ENCODE peak calls at places on chromosomes 3 and 15, in ten cellular contexts. R is hepatic stellate cell; V is A172; Y is fibroblast of mammary gland; U is T follicular helper cell; A is stimulated activated effector memory CD8-positive, alpha-beta T cell treated with anti-CD3 and anti-CD28 coated beads, Interleukin-12 subunit alpha, Interleukin-12 subunit beta, amount 100 ng/mL, for 72 hours; M is AG08395; P is AG04449; N is mesenteric fat pad; H is H7. I is an unnamed sample.

GRCh38 chr3:132161608-132162007 is 126.8 kb upstream of the CPNE4 start:
- DNase-seq in V (no peak), U (no peak), N (no peak), A (no peak), M (no peak), H (peak; percentile 14), R (no peak), Y (peak; percentile 12), P (no peak), I (no peak)

GRCh38 chr15:71752604-71753289 is 57.6 kb upstream of the NR2E3 start:
- DNase-seq in U (no peak), A (no peak), Y (peak; percentile 98), R (peak; percentile 52), M (peak; percentile 90), N (no peak), V (peak; percentile 98), P (peak; percentile 92), H (peak; percentile 76), I (no peak)

GRCh38 chr3:126555795-126556636 is 2.7 kb downstream of the C3orf22 start:
- DNase-seq in U (no peak), R (no peak), N (peak; percentile 82), Y (no peak), P (no peak), V (no peak), M (no peak), H (peak; percentile 39), A (no peak), I (no peak)

GRCh38 chr3:38029400-38030125 is at the start of gene PLCD1:
- DNase-seq in V (no peak), R (peak; percentile 90), P (no peak), N (peak; percentile 94), A (no peak), U (peak; percentile 28), Y (peak; percentile 48), H (peak; percentile 99), M (peak; percentile 88), I (no peak)

GRCh38 chr3:34882764-34883163 is 756.6 kb upstream of the ARPP21 start:
- DNase-seq in R (no peak), P (no peak), A (no peak), V (peak; percentile 29), N (no peak), U (no peak), Y (no peak), H (no peak), M (no peak), I (no peak)

GRCh38 chr15:100167884-100168375 is 173.8 kb downstream of the ADAMTS17 start:
- DNase-seq in Y (no peak), H (no peak), P (no peak), V (no peak), R (no peak), M (no peak), U (no peak), A (no peak), N (peak; percentile 57), I (no peak)

GRCh38 chr3:141415959-141416358 is 47.7 kb downstream of the ZBTB38 start:
- DNase-seq in U (no peak), H (no peak), R (no peak), P (no peak), N (no peak), V (no peak), Y (no peak), A (no peak), M (no peak), I (no peak)

GRCh38 chr3:159091936-159092335 is 290.1 kb downstream of the MFSD1 start:
- DNase-seq in H (peak; percentile 14), V (no peak), A (no peak), Y (peak; percentile 16), P (no peak), R (no peak), M (no peak), N (no peak), U (no peak), I (no peak)

GRCh38 chr15:96974761-96975160 is 644.3 kb downstream of the NR2F2 start:
- DNase-seq in R (no peak), H (no peak), V (peak; percentile 44), P (no peak), U (no peak), Y (peak; percentile 1), N (no peak), M (no peak), A (no peak), I (no peak)

GRCh38 chr3:175493296-175493695 is 634.2 kb downstream of the NAALADL2 start:
- DNase-seq in U (no peak), N (no peak), R (no peak), Y (no peak), A (no peak), H (no peak), M (no peak), V (no peak), P (no peak), I (no peak)

GRCh38 chr15:67175643-67176071 is 78.8 kb downstream of the AAGAB start:
- DNase-seq in U (no peak), P (no peak), V (peak; percentile 32), R (no peak), A (no peak), M (no peak), H (no peak), Y (peak; percentile 54), N (peak; percentile 89), I (no peak)

GRCh38 chr3:108103971-108104797 is 13.4 kb upstream of the CD47 start:
- DNase-seq in H (no peak), N (no peak), M (peak; percentile 10), V (no peak), Y (no peak), R (no peak), U (no peak), P (no peak), A (no peak), I (no peak)